ENCODE peak calls at places on chromosomes 7 and 10, in seven cellular contexts. R is left ventricle myocardium inferior, F is psoas muscle, M is esophagus squamous epithelium, U is astrocyte, X is fibroblast of lung, L is hepatocyte. S is an unnamed sample.

GRCh38 chr7:158325530-158326381 is 261.9 kb downstream of the PTPRN2 start:
- DNase-seq in R (no peak), F (no peak), M (no peak), U (peak; percentile 11), X (no peak), L (peak; percentile 75), S (no peak)

GRCh38 chr10:42112331-42113157 is 525.8 kb downstream of the ZNF33B start:
- DNase-seq in R (no peak), F (no peak), M (no peak), U (no peak), X (no peak), L (no peak), S (no peak)

GRCh38 chr10:42984761-42985325 is 92.0 kb upstream of the RET start:
- DNase-seq in R (no peak), F (no peak), M (no peak), U (no peak), X (no peak), L (no peak), S (no peak)

GRCh38 chr7:82593780-82594179 is 150.2 kb upstream of the CACNA2D1 start:
- DNase-seq in R (no peak), F (no peak), M (no peak), U (peak; percentile 59), X (no peak), L (no peak), S (no peak)

GRCh38 chr7:121401896-121402295 is 5.8 kb upstream of the FAM3C start:
- DNase-seq in R (no peak), F (no peak), M (no peak), U (no peak), X (peak; percentile 6), L (no peak), S (no peak)

GRCh38 chr7:159061674-159062212 is 82.9 kb downstream of the VIPR2 start:
- DNase-seq in R (no peak), F (no peak), M (no peak), U (no peak), X (no peak), L (peak; percentile 63), S (peak; percentile 4)

GRCh38 chr10:3339121-3339520 is 166.5 kb upstream of the PITRM1 start:
- DNase-seq in R (no peak), F (no peak), M (no peak), U (no peak), X (no peak), L (no peak), S (no peak)

GRCh38 chr7:101933685-101934084 is 116.3 kb downstream of the CUX1 start:
- DNase-seq in R (no peak), F (no peak), M (no peak), U (peak; percentile 42), X (no peak), L (no peak), S (no peak)

GRCh38 chr10:44774676-44775401 is 136.3 kb upstream of the TMEM72 start:
- DNase-seq in R (no peak), F (no peak), M (no peak), U (peak; percentile 74), X (peak; percentile 67), L (no peak), S (no peak)

GRCh38 chr7:154591544-154591943 is 411.4 kb downstream of the PAXIP1 start:
- DNase-seq in R (no peak), F (no peak), M (no peak), U (peak; percentile 18), X (no peak), L (peak; percentile 30), S (no peak)

GRCh38 chr10:70106958-70107791 is 25.4 kb downstream of the AIFM2 start:
- DNase-seq in R (no peak), F (no peak), M (no peak), U (no peak), X (no peak), L (no peak), S (no peak)

GRCh38 chr7:83427929-83428328 is 221.0 kb downstream of the SEMA3E start:
- DNase-seq in R (no peak), F (no peak), M (no peak), U (peak; percentile 41), X (no peak), L (no peak), S (no peak)

GRCh38 chr10:126064512-126064911 is 168.1 kb downstream of the FANK1 start:
- DNase-seq in R (no peak), F (no peak), M (no peak), U (no peak), X (no peak), L (no peak), S (no peak)

GRCh38 chr10:49164587-49165188 is 23.5 kb downstream of the TMEM273 start:
- DNase-seq in R (no peak), F (no peak), M (no peak), U (no peak), X (peak; percentile 30), L (peak; percentile 74), S (peak; percentile 75)

GRCh38 chr7:2905027-2905426 is 60.9 kb upstream of the GNA12 start:
- DNase-seq in R (no peak), F (no peak), M (no peak), U (no peak), X (no peak), L (no peak), S (no peak)

GRCh38 chr7:2904202-2904601 is 60.1 kb upstream of the GNA12 start:
- DNase-seq in R (no peak), F (no peak), M (no peak), U (no peak), X (no peak), L (no peak), S (no peak)

GRCh38 chr7:2905500-2905899 is 61.4 kb upstream of the GNA12 start:
- DNase-seq in R (no peak), F (no peak), M (no peak), U (no peak), X (no peak), L (no peak), S (no peak)

GRCh38 chr7:2906197-2906931 is 62.3 kb upstream of the GNA12 start:
- DNase-seq in R (no peak), F (no peak), M (no peak), U (no peak), X (no peak), L (no peak), S (no peak)

DNA sequence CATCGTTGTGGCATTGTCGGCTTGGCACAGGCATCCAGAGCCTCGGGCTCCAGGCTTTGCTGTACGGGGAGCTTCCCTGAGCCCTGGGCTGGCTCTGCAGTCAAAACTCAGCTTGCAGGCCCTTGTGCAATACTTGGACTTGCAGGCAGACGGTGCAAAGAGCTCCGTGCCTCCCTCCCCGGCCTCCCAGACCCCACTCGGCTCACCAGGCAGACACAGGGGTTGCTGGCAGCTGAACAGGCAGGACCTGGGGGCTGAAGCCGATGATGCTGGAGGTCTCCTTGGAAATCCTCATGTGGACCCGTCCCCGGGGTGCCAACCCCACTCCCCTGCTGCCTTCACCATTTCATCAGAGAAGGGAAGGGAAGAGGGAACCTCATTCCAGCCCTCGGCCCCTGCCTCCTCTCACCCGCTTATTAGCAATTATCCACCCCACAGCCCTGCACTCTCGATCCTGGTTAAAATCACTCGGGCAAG is 59.6 kb upstream of the GNA12 start:
- DNase-seq in R (no peak), F (no peak), M (no peak), U (no peak), X (no peak), L (no peak), S (peak; percentile 56)
- H3K4me3 ChIP-seq in R (no peak overlapping the region), F (no peak overlapping the region), M (no peak overlapping the region), U (no peak overlapping the region), X (no peak overlapping the region), L (no peak overlapping the region), S (no peak overlapping the region)

GRCh38 chr7:26397786-26398435 is 106.2 kb downstream of the SNX10 start:
- DNase-seq in R (peak; percentile 36), F (peak; percentile 44), M (no peak), U (no peak), X (peak; percentile 6), L (peak; percentile 51), S (peak; percentile 44)
- TF ChIP-seq CTCF in R (peak; percentile 24), F (no peak), M (no peak), U (no peak), X (no peak), L (peak; percentile 8), S (peak; percentile 2)

DNA sequence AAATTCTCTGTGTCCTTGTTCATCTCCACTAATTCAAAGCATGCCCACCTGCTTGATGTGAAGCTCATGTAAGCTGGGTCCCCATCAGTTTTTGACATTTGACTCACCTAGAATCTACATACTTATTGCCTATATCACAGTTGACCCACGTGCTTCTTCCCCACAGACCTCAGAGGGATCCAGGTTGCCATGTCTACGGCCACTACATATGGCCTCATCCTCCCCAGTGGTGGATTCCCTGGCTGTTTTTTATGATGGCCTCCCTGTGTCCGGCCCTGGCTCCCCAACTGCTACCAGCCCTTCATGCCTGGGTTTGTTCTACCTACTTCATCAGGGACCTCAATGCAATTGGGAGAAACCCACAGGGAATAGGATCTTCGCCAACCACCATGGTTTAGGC is 187.4 kb upstream of the GDF10 start:
- DNase-seq in R (no peak), F (no peak), M (no peak), U (no peak), X (no peak), L (no peak), S (no peak)
- H3K9me3 ChIP-seq in R (no peaks in the 10 kb centered on the region), F (no peaks in the 10 kb centered on the region), M (no peaks in the 10 kb centered on the region), U (no peaks in the 10 kb centered on the region), X (no peaks in the 10 kb centered on the region), L (no peaks in the 10 kb centered on the region), S (no peaks in the 10 kb centered on the region)

GRCh38 chr10:96285331-96285752 is 14.0 kb upstream of the BLNK start:
- DNase-seq in R (no peak), F (no peak), M (no peak), U (no peak), X (no peak), L (no peak), S (no peak)
- H3K4me3 ChIP-seq in R (no peak overlapping the region), F (no peak overlapping the region), M (no peak overlapping the region), U (no peak overlapping the region), X (no peak overlapping the region), L (no peak overlapping the region), S (no peak overlapping the region)

S was measured in cardiac muscle cell.